ENCODE peak calls at places on chromosomes 1 and 21, in eight cellular contexts. O is left ventricle myocardium inferior, U is NCI-H1436 treated with DMSO at 0.1 percent for 48 hours, G is HS-5, N is astrocyte of the hippocampus, D is esophagus squamous epithelium, C is IMR-90, Y is amygdala. Z is an unnamed sample.

GRCh38 chr1:26907071-26907922 is 6.5 kb downstream of the NR0B2 start:
- DNase-seq in G (peak; percentile 61), N (peak; percentile 86), D (no peak), U (no peak), C (peak; percentile 92), Y (no peak), O (no peak), Z (no peak)

GRCh38 chr1:157878059-157878458 is 36.5 kb upstream of the CD5L start:
- DNase-seq in D (no peak), O (no peak), G (peak; percentile 3), Y (no peak), N (peak; percentile 14), C (peak; percentile 35), U (no peak), Z (no peak)

GRCh38 chr1:26582836-26583460 is 53.4 kb downstream of the RPS6KA1 start:
- DNase-seq in N (peak; percentile 13), U (no peak), C (peak; percentile 76), G (peak; percentile 31), O (no peak), D (no peak), Y (no peak), Z (peak; percentile 84)

GRCh38 chr1:43284065-43284464 is 1.3 kb downstream of the C1orf210 start:
- DNase-seq in O (no peak), N (no peak), U (no peak), Y (no peak), G (no peak), D (no peak), C (no peak), Z (no peak)

GRCh38 chr1:204410764-204411450 is 710 bp downstream of the PPP1R15B start:
- DNase-seq in N (peak; percentile 68), O (peak; percentile 54), U (no peak), C (peak; percentile 48), G (no peak), Y (peak; percentile 41), D (no peak), Z (peak; percentile 52)

GRCh38 chr1:235067396-235068154 is 61.1 kb downstream of the TOMM20 start:
- DNase-seq in D (peak; percentile 19), U (peak; percentile 16), Y (peak; percentile 38), G (peak; percentile 96), N (peak; percentile 99), O (peak; percentile 70), C (peak; percentile 99), Z (no peak)

GRCh38 chr1:225435487-225435886 is 7.6 kb upstream of the LBR start:
- DNase-seq in C (no peak), U (no peak), O (no peak), Y (no peak), G (no peak), D (no peak), N (no peak), Z (no peak)

GRCh38 chr1:116311756-116312691 is 61.0 kb upstream of the ATP1A1 start:
- DNase-seq in G (no peak), D (no peak), N (no peak), U (no peak), O (no peak), C (no peak), Y (peak; percentile 8), Z (no peak)

GRCh38 chr21:34956416-34957316 is 92.4 kb downstream of the RUNX1 start:
- DNase-seq in U (no peak), O (no peak), D (no peak), G (no peak), C (no peak), Y (no peak), N (no peak), Z (no peak)

GRCh38 chr1:209349372-209350324 is 233.9 kb upstream of the CAMK1G start:
- DNase-seq in U (no peak), G (no peak), D (no peak), C (peak; percentile 55), N (peak; percentile 67), Y (no peak), O (no peak), Z (no peak)

GRCh38 chr1:236862231-236862591 is 67.1 kb downstream of the MTR start:
- DNase-seq in D (no peak), N (no peak), C (no peak), U (no peak), O (no peak), Y (no peak), G (no peak), Z (no peak)

GRCh38 chr1:7781923-7782495 is 2.1 kb upstream of the PER3 start:
- DNase-seq in G (no peak), C (no peak), D (no peak), N (no peak), O (no peak), Y (no peak), U (no peak), Z (peak; percentile 35)

GRCh38 chr1:226679853-226680516 is 59.1 kb downstream of the ITPKB start:
- DNase-seq in D (no peak), C (peak; percentile 62), G (no peak), N (peak; percentile 94), O (peak; percentile 90), Y (peak; percentile 67), U (no peak), Z (peak; percentile 89)

GRCh38 chr1:55893155-55893554 is 678.0 kb upstream of the USP24 start:
- DNase-seq in O (no peak), Y (no peak), D (no peak), U (no peak), G (peak; percentile 25), C (peak; percentile 61), N (peak; percentile 33), Z (no peak)

GRCh38 chr1:178273707-178274410 is 180.0 kb downstream of the RASAL2 start:
- DNase-seq in G (peak; percentile 33), C (peak; percentile 52), D (no peak), O (no peak), N (peak; percentile 50), Y (no peak), U (no peak), Z (no peak)

GRCh38 chr1:11395616-11396015 is 83.3 kb upstream of the DISP3 start:
- DNase-seq in Y (no peak), U (no peak), O (no peak), G (no peak), C (no peak), D (no peak), N (no peak), Z (no peak)

GRCh38 chr1:206002833-206003532 is at the start of gene RAB7B:
- DNase-seq in G (no peak), C (peak; percentile 76), U (no peak), O (peak; percentile 64), N (peak; percentile 75), Y (peak; percentile 28), D (no peak), Z (no peak)

GRCh38 chr1:97091679-97092078 is 370.1 kb downstream of the PTBP2 start:
- DNase-seq in D (no peak), G (no peak), C (no peak), Y (no peak), N (no peak), U (no peak), O (no peak), Z (no peak)

GRCh38 chr1:225460737-225461532 is 33.1 kb upstream of the LBR start:
- DNase-seq in C (no peak), D (no peak), U (no peak), N (no peak), Y (no peak), O (no peak), G (no peak), Z (peak; percentile 54)

GRCh38 chr1:168343566-168343965 is 62.9 kb downstream of the TBX19 start:
- DNase-seq in U (no peak), N (no peak), G (no peak), O (no peak), C (no peak), D (no peak), Y (no peak), Z (no peak)